ENCODE peak calls at places on chromosome 5, in five cellular contexts. One of them, this sample, is unnamed.

GRCh38 chr5:173868096-173868879 is 19.9 kb upstream of the CPEB4 start:
- DNase-seq in kidney: no peak
- DNase-seq in CD4-positive, CD25-positive, alpha-beta regulatory T cell: no peak
- DNase-seq in aorta: no peak
- DNase-seq in mammary epithelial cell: no peak
- DNase-seq in this sample: no peak

GRCh38 chr5:179869641-179870402 is 11.2 kb upstream of the MRNIP start:
- DNase-seq in CD4-positive, CD25-positive, alpha-beta regulatory T cell: no peak
- DNase-seq in mammary epithelial cell: no peak
- DNase-seq in aorta: no peak
- DNase-seq in kidney: peak; percentile 74
- DNase-seq in this sample: no peak

GRCh38 chr5:123176224-123176937 is 87.3 kb downstream of the PRDM6 start:
- DNase-seq in aorta: no peak
- DNase-seq in CD4-positive, CD25-positive, alpha-beta regulatory T cell: no peak
- DNase-seq in kidney: no peak
- DNase-seq in mammary epithelial cell: no peak
- DNase-seq in this sample: no peak

GRCh38 chr5:80255752-80256479 is at the start of gene SERINC5:
- DNase-seq in CD4-positive, CD25-positive, alpha-beta regulatory T cell: peak; percentile 86
- DNase-seq in kidney: peak; percentile 96
- DNase-seq in aorta: peak; percentile 93
- DNase-seq in mammary epithelial cell: peak; percentile 79
- DNase-seq in this sample: peak; percentile 95

GRCh38 chr5:76386360-76386759 is 16.7 kb upstream of the IQGAP2 start:
- DNase-seq in kidney: peak; percentile 79
- DNase-seq in aorta: no peak
- DNase-seq in mammary epithelial cell: no peak
- DNase-seq in CD4-positive, CD25-positive, alpha-beta regulatory T cell: no peak
- DNase-seq in this sample: no peak

GRCh38 chr5:66710557-66710956 is 114.4 kb downstream of the MAST4 start:
- DNase-seq in mammary epithelial cell: peak; percentile 7
- DNase-seq in CD4-positive, CD25-positive, alpha-beta regulatory T cell: no peak
- DNase-seq in aorta: no peak
- DNase-seq in kidney: no peak
- DNase-seq in this sample: peak; percentile 70

GRCh38 chr5:79200573-79201183 is 35.3 kb upstream of the JMY start:
- DNase-seq in aorta: no peak
- DNase-seq in kidney: no peak
- DNase-seq in CD4-positive, CD25-positive, alpha-beta regulatory T cell: peak; percentile 24
- DNase-seq in mammary epithelial cell: no peak
- DNase-seq in this sample: no peak

GRCh38 chr5:113244966-113245365 is 189.8 kb downstream of the TSSK1B start:
- DNase-seq in aorta: no peak
- DNase-seq in CD4-positive, CD25-positive, alpha-beta regulatory T cell: no peak
- DNase-seq in mammary epithelial cell: no peak
- DNase-seq in kidney: no peak
- DNase-seq in this sample: no peak

GRCh38 chr5:37308796-37309195 is 59.6 kb upstream of the CPLANE1 start:
- DNase-seq in mammary epithelial cell: peak; percentile 6
- DNase-seq in kidney: no peak
- DNase-seq in CD4-positive, CD25-positive, alpha-beta regulatory T cell: no peak
- DNase-seq in aorta: no peak
- DNase-seq in this sample: no peak

GRCh38 chr5:139194486-139194885 is 3.7 kb downstream of the SIL1 start:
- DNase-seq in CD4-positive, CD25-positive, alpha-beta regulatory T cell: no peak
- DNase-seq in mammary epithelial cell: no peak
- DNase-seq in kidney: no peak
- DNase-seq in aorta: no peak
- DNase-seq in this sample: no peak

GRCh38 chr5:60370508-60370907 is 329.5 kb downstream of the DEPDC1B start:
- DNase-seq in mammary epithelial cell: no peak
- DNase-seq in kidney: no peak
- DNase-seq in aorta: no peak
- DNase-seq in CD4-positive, CD25-positive, alpha-beta regulatory T cell: no peak
- DNase-seq in this sample: no peak

GRCh38 chr5:100273846-100274580 is 261.2 kb upstream of the FAM174A start:
- DNase-seq in kidney: no peak
- DNase-seq in mammary epithelial cell: no peak
- DNase-seq in aorta: no peak
- DNase-seq in CD4-positive, CD25-positive, alpha-beta regulatory T cell: no peak
- DNase-seq in this sample: no peak

GRCh38 chr5:140883927-140884697 is 2.2 kb downstream of the PCDHA13 start:
- DNase-seq in CD4-positive, CD25-positive, alpha-beta regulatory T cell: no peak
- DNase-seq in aorta: no peak
- DNase-seq in mammary epithelial cell: no peak
- DNase-seq in kidney: peak; percentile 72
- DNase-seq in this sample: peak; percentile 24

GRCh38 chr5:72943307-72943706 is 12.5 kb upstream of the FCHO2 start:
- DNase-seq in aorta: no peak
- DNase-seq in kidney: no peak
- DNase-seq in mammary epithelial cell: no peak
- DNase-seq in CD4-positive, CD25-positive, alpha-beta regulatory T cell: no peak
- DNase-seq in this sample: no peak

GRCh38 chr5:139908749-139909148 is 113.1 kb downstream of the PSD2 start:
- DNase-seq in mammary epithelial cell: peak; percentile 7
- DNase-seq in aorta: no peak
- DNase-seq in CD4-positive, CD25-positive, alpha-beta regulatory T cell: no peak
- DNase-seq in kidney: no peak
- DNase-seq in this sample: no peak

GRCh38 chr5:14706615-14707021 is 42.1 kb downstream of the OTULIN start:
- DNase-seq in CD4-positive, CD25-positive, alpha-beta regulatory T cell: peak; percentile 93
- DNase-seq in kidney: no peak
- DNase-seq in aorta: no peak
- DNase-seq in mammary epithelial cell: peak; percentile 44
- DNase-seq in this sample: no peak

GRCh38 chr5:10601246-10602030 is 37.6 kb downstream of the ANKRD33B start:
- DNase-seq in kidney: peak; percentile 95
- DNase-seq in mammary epithelial cell: peak; percentile 86
- DNase-seq in CD4-positive, CD25-positive, alpha-beta regulatory T cell: no peak
- DNase-seq in aorta: peak; percentile 89
- DNase-seq in this sample: peak; percentile 96

GRCh38 chr5:180119886-180120220 is 48.3 kb upstream of the RNF130 start:
- DNase-seq in aorta: peak; percentile 43
- DNase-seq in kidney: peak; percentile 56
- DNase-seq in CD4-positive, CD25-positive, alpha-beta regulatory T cell: no peak
- DNase-seq in mammary epithelial cell: no peak
- DNase-seq in this sample: no peak

GRCh38 chr5:100306000-100306399 is 229.2 kb upstream of the FAM174A start:
- DNase-seq in kidney: no peak
- DNase-seq in mammary epithelial cell: peak; percentile 1
- DNase-seq in aorta: no peak
- DNase-seq in CD4-positive, CD25-positive, alpha-beta regulatory T cell: no peak
- DNase-seq in this sample: no peak

GRCh38 chr5:128378196-128378595 is 159.8 kb downstream of the FBN2 start:
- DNase-seq in CD4-positive, CD25-positive, alpha-beta regulatory T cell: no peak
- DNase-seq in aorta: no peak
- DNase-seq in mammary epithelial cell: peak; percentile 33
- DNase-seq in kidney: no peak
- DNase-seq in this sample: no peak

GRCh38 chr5:129459485-129460120 is 495 bp upstream of the ADAMTS19 start:
- DNase-seq in CD4-positive, CD25-positive, alpha-beta regulatory T cell: no peak
- DNase-seq in mammary epithelial cell: peak; percentile 4
- DNase-seq in kidney: peak; percentile 73
- DNase-seq in aorta: peak; percentile 43
- DNase-seq in this sample: peak; percentile 62

GRCh38 chr5:62466228-62466627 is 53.7 kb downstream of the IPO11 start:
- DNase-seq in mammary epithelial cell: no peak
- DNase-seq in kidney: no peak
- DNase-seq in aorta: no peak
- DNase-seq in CD4-positive, CD25-positive, alpha-beta regulatory T cell: no peak
- DNase-seq in this sample: no peak

GRCh38 chr5:115379622-115380344 is 83.3 kb upstream of the CCDC112 start:
- DNase-seq in kidney: peak; percentile 84
- DNase-seq in aorta: no peak
- DNase-seq in CD4-positive, CD25-positive, alpha-beta regulatory T cell: peak; percentile 73
- DNase-seq in mammary epithelial cell: peak; percentile 83
- DNase-seq in this sample: no peak

GRCh38 chr5:113381791-113382190 is 53.0 kb downstream of the TSSK1B start:
- DNase-seq in aorta: no peak
- DNase-seq in kidney: no peak
- DNase-seq in CD4-positive, CD25-positive, alpha-beta regulatory T cell: no peak
- DNase-seq in mammary epithelial cell: no peak
- DNase-seq in this sample: no peak

DNA sequence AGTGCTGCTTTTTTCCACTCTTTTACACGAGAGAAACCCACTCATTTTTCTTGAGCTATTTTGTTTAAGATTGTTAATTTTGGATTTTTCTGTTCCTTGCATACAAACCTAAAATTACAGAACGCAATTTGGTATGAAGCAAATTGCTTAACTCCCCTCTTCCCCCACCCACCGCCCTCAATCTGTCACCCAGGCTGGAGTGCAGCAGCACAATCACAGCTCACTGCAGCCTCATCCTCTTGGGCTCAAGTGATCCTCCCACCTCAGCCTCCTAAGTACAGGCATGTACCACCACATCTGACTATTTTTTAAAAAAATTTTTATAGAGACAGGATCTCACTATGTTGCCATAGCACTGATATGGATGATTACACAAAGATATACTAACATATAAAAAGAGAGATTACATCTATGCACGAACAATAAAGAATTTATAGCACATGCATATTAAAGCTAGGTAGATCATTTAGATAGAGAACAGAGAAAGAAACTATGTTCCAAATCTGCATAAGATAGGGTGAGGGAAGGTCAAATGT is 203.6 kb downstream of the PIK3R1 start:
- DNase-seq in mammary epithelial cell: no peak
- DNase-seq in aorta: no peak
- DNase-seq in CD4-positive, CD25-positive, alpha-beta regulatory T cell: no peak
- DNase-seq in kidney: no peak
- DNase-seq in this sample: no peak
- H3K27ac ChIP-seq in mammary epithelial cell: no peak overlapping the region
- H3K27ac ChIP-seq in aorta: no peak overlapping the region
- H3K27ac ChIP-seq in CD4-positive, CD25-positive, alpha-beta regulatory T cell: no peak overlapping the region
- H3K27ac ChIP-seq in kidney: no peak overlapping the region
- H3K27ac ChIP-seq in this sample: no peak overlapping the region

GRCh38 chr5:172185096-172185461 is 2.9 kb downstream of the STK10 start:
- DNase-seq in aorta: no peak
- DNase-seq in CD4-positive, CD25-positive, alpha-beta regulatory T cell: peak; percentile 37
- DNase-seq in mammary epithelial cell: no peak
- DNase-seq in kidney: peak; percentile 12
- DNase-seq in this sample: no peak

GRCh38 chr5:172186114-172186695 is 1.8 kb downstream of the STK10 start:
- DNase-seq in CD4-positive, CD25-positive, alpha-beta regulatory T cell: no peak
- DNase-seq in mammary epithelial cell: no peak
- DNase-seq in aorta: no peak
- DNase-seq in kidney: no peak
- DNase-seq in this sample: no peak

GRCh38 chr5:172182291-172182690 is 5.7 kb downstream of the STK10 start:
- DNase-seq in aorta: no peak
- DNase-seq in mammary epithelial cell: no peak
- DNase-seq in kidney: peak; percentile 4
- DNase-seq in CD4-positive, CD25-positive, alpha-beta regulatory T cell: no peak
- DNase-seq in this sample: no peak

GRCh38 chr5:172180936-172181335 is 7.1 kb downstream of the STK10 start:
- DNase-seq in kidney: peak; percentile 38
- DNase-seq in mammary epithelial cell: no peak
- DNase-seq in CD4-positive, CD25-positive, alpha-beta regulatory T cell: peak; percentile 61
- DNase-seq in aorta: no peak
- DNase-seq in this sample: no peak

GRCh38 chr5:172183881-172184280 is 4.1 kb downstream of the STK10 start:
- DNase-seq in aorta: no peak
- DNase-seq in CD4-positive, CD25-positive, alpha-beta regulatory T cell: no peak
- DNase-seq in mammary epithelial cell: no peak
- DNase-seq in kidney: no peak
- DNase-seq in this sample: no peak
- H3K4me1 ChIP-seq in aorta: no peaks in the 10 kb centered on the region
- H3K4me1 ChIP-seq in CD4-positive, CD25-positive, alpha-beta regulatory T cell: peaks cover 80% of the 10 kb centered on the region
- H3K4me1 ChIP-seq in mammary epithelial cell: peaks cover 20% of the 10 kb centered on the region
- H3K4me1 ChIP-seq in kidney: no peaks in the 10 kb centered on the region
- H3K4me1 ChIP-seq in this sample: peaks cover 3% of the 10 kb centered on the region

DNA sequence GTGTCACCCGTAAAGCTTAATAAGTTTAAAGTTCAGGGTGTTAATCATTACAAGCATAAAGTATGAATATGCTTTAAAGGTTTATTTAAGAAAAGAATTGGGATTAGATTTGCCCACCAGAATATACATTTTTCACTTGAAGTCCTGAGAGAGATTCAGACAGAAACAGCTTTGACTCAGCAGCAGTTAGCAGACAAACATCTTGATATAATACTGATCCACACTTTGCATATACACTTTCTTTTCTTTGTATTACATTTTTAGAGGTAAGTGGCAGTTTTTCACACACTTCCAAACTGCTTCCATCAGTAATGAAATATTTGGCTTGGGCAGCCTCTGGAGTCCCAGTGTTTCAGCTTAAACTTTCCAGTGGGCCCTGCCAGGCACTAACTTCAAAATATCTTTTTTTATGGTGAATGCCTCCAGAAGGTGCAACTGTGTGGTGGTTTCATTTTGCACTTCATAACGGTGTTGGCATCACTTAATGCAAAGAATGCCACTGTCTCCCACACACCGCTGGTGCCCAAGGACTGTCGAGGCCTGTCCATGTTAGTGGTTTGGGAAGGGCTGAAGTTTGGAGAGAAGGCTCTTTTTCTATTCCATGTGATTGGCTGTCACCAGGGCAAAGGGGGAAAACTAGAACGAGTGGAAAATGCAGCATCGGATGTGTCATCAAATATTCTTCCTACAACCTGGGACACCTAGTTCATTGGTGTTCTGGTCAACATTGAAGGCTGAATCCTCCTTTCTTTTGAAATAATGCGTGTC is 53.0 kb downstream of the PIK3R1 start:
- DNase-seq in kidney: no peak
- DNase-seq in CD4-positive, CD25-positive, alpha-beta regulatory T cell: no peak
- DNase-seq in aorta: no peak
- DNase-seq in mammary epithelial cell: peak; percentile 72
- DNase-seq in this sample: no peak
- H3K4me3 ChIP-seq in kidney: peak overlapping the region; percentile 20
- H3K4me3 ChIP-seq in CD4-positive, CD25-positive, alpha-beta regulatory T cell: peak overlapping the region; percentile 71
- H3K4me3 ChIP-seq in aorta: no peak overlapping the region
- H3K4me3 ChIP-seq in mammary epithelial cell: peak overlapping the region; percentile 17
- H3K4me3 ChIP-seq in this sample: no peak overlapping the region

GRCh38 chr5:55852503-55852902 is 1.3 kb downstream of the IL31RA start:
- DNase-seq in kidney: no peak
- DNase-seq in aorta: no peak
- DNase-seq in CD4-positive, CD25-positive, alpha-beta regulatory T cell: no peak
- DNase-seq in mammary epithelial cell: no peak
- DNase-seq in this sample: no peak
- H3K27ac ChIP-seq in kidney: no peak overlapping the region
- H3K27ac ChIP-seq in aorta: no peak overlapping the region
- H3K27ac ChIP-seq in CD4-positive, CD25-positive, alpha-beta regulatory T cell: no peak overlapping the region
- H3K27ac ChIP-seq in mammary epithelial cell: no peak overlapping the region
- H3K27ac ChIP-seq in this sample: no peak overlapping the region

DNA sequence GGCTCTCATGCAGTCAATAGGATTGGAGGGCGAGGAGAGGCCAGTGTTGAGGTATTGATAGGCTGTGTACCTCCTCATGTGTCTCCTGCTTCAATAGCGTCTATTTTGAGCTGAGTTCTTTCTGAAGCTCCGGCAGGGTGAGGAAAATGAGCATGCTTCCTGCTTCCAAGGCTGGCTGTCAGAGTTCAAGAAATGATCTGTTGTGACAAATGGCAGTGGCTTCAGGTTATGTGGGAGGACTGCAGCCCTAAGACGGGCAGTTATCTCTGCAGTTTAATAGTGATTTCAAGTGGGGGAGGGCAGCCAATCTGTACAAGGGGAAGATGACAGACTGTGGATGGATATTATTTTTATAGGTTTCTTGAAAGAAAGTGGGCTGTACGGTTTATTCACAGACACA is 54.0 kb upstream of the CXCL14 start:
- DNase-seq in mammary epithelial cell: no peak
- DNase-seq in aorta: no peak
- DNase-seq in CD4-positive, CD25-positive, alpha-beta regulatory T cell: no peak
- DNase-seq in kidney: no peak
- DNase-seq in this sample: no peak
- H3K4me1 ChIP-seq in mammary epithelial cell: peaks cover 8% of the 10 kb centered on the region
- H3K4me1 ChIP-seq in aorta: no peaks in the 10 kb centered on the region
- H3K4me1 ChIP-seq in CD4-positive, CD25-positive, alpha-beta regulatory T cell: no peaks in the 10 kb centered on the region
- H3K4me1 ChIP-seq in kidney: peaks cover 13% of the 10 kb centered on the region
- H3K4me1 ChIP-seq in this sample: no peaks in the 10 kb centered on the region

GRCh38 chr5:7395432-7396168 is at the start of gene ADCY2:
- DNase-seq in aorta: no peak
- DNase-seq in kidney: no peak
- DNase-seq in mammary epithelial cell: no peak
- DNase-seq in CD4-positive, CD25-positive, alpha-beta regulatory T cell: no peak
- DNase-seq in this sample: peak; percentile 51
- H3K4me3 ChIP-seq in aorta: peak within 1 kb of the TSS; percentile 55
- H3K4me3 ChIP-seq in kidney: peak within 1 kb of the TSS; percentile 25
- H3K4me3 ChIP-seq in mammary epithelial cell: no peak within 1 kb of the TSS
- H3K4me3 ChIP-seq in CD4-positive, CD25-positive, alpha-beta regulatory T cell: no peak within 1 kb of the TSS
- H3K4me3 ChIP-seq in this sample: peak within 1 kb of the TSS; percentile 73